ENCODE peak calls at places on chromosomes 3 and 15, in five cellular contexts. V is NCI-H774; N is activated CD4-positive, alpha-beta T cell treated with anti-CD3 and anti-CD28 coated beads, Interleukin-2, amount 50 U/mL, for 1 hour; S is AG10803; I is choroid plexus epithelial cell. P is an unnamed sample.

GRCh38 chr3:128649264-128649663 is 1.4 kb downstream of the RPN1 start:
- DNase-seq in V (no peak), N (no peak), S (no peak), I (peak), P (no peak)

GRCh38 chr15:31163769-31164572 is 62.4 kb upstream of the TRPM1 start:
- DNase-seq in V (no peak), N (no peak), S (no peak), I (peak), P (no peak)

GRCh38 chr3:196422976-196423781 is 9.0 kb downstream of the UBXN7 start:
- DNase-seq in V (peak), N (no peak), S (no peak), I (no peak), P (peak)

GRCh38 chr3:174949523-174949922 is 90.4 kb downstream of the NAALADL2 start:
- DNase-seq in V (no peak), N (no peak), S (peak), I (peak), P (no peak)

GRCh38 chr15:92365816-92366215 is 27.9 kb upstream of the ST8SIA2 start:
- DNase-seq in V (no peak), N (no peak), S (no peak), I (no peak), P (no peak)

GRCh38 chr3:124295358-124295757 is 303.4 kb upstream of the ROPN1 start:
- DNase-seq in V (no peak), N (no peak), S (no peak), I (no peak), P (no peak)

GRCh38 chr15:70192490-70192889 is 94.8 kb upstream of the TLE3 start:
- DNase-seq in V (no peak), N (no peak), S (no peak), I (no peak), P (no peak)

GRCh38 chr3:171416061-171416460 is 44.1 kb downstream of the TNIK start:
- DNase-seq in V (no peak), N (no peak), S (no peak), I (peak), P (no peak)

GRCh38 chr3:138348950-138349739 is 766 bp downstream of the MRAS start:
- DNase-seq in V (no peak), N (no peak), S (peak), I (peak), P (no peak)

GRCh38 chr3:13419356-13420050 is 619 bp downstream of the NUP210 start:
- DNase-seq in V (no peak), N (peak), S (no peak), I (no peak), P (peak)

GRCh38 chr3:124663690-124664089 is 66.6 kb upstream of the UMPS start:
- DNase-seq in V (no peak), N (no peak), S (peak), I (peak), P (no peak)

GRCh38 chr3:87836026-87836425 is 222.8 kb downstream of the CGGBP1 start:
- DNase-seq in V (no peak), N (no peak), S (no peak), I (no peak), P (no peak)

GRCh38 chr3:24117508-24117907 is 172.4 kb downstream of the NR1D2 start:
- DNase-seq in V (no peak), N (no peak), S (no peak), I (no peak), P (no peak)

GRCh38 chr15:65336767-65337435 is 32.4 kb downstream of the RNU5B-1 start:
- DNase-seq in V (no peak), N (no peak), S (no peak), I (no peak), P (no peak)

GRCh38 chr3:125331243-125331642 is 43.9 kb downstream of the ZNF148 start:
- DNase-seq in V (no peak), N (no peak), S (no peak), I (no peak), P (no peak)

GRCh38 chr3:159236306-159236705 is 434.5 kb downstream of the MFSD1 start:
- DNase-seq in V (no peak), N (no peak), S (peak), I (peak), P (no peak)

GRCh38 chr15:60372756-60373155 is 25.0 kb downstream of the ANXA2 start:
- DNase-seq in V (no peak), N (no peak), S (peak), I (no peak), P (no peak)

GRCh38 chr3:42743204-42743995 is 29.7 kb downstream of the CCDC13 start:
- DNase-seq in V (no peak), N (no peak), S (no peak), I (no peak), P (no peak)

GRCh38 chr15:68252925-68253534 is 23.5 kb upstream of the CLN6 start:
- DNase-seq in V (peak), N (peak), S (peak), I (peak), P (peak)

GRCh38 chr15:35005933-35006332 is 17.8 kb upstream of the ZNF770 start:
- DNase-seq in V (no peak), N (no peak), S (no peak), I (no peak), P (no peak)

GRCh38 chr3:318903-319302 is 122.3 kb downstream of the CHL1 start:
- DNase-seq in V (no peak), N (no peak), S (no peak), I (no peak), P (no peak)